ENCODE peak calls at places on chromosomes 16 and 17, in eight cellular contexts. P, Z, Y, C, A, F, N and L are unnamed samples.

GRCh38 chr17:17840751-17841591 is 4.2 kb upstream of the SREBF1 start:
- DNase-seq in A (peak), C (no peak), N (peak), P (no peak), Y (no peak), Z (no peak), F (no peak), L (no peak)

GRCh38 chr17:37392024-37392590 is 14.5 kb downstream of the ACACA start:
- DNase-seq in C (no peak), F (no peak), A (peak), N (no peak), Y (no peak), P (no peak), Z (no peak), L (no peak)

GRCh38 chr16:72247821-72248253 is 75.9 kb upstream of the PMFBP1 start:
- DNase-seq in Z (no peak), P (no peak), F (no peak), Y (no peak), A (no peak), C (no peak), N (no peak), L (no peak)

GRCh38 chr16:75251280-75252048 is at the start of gene BCAR1:
- DNase-seq in A (peak), Y (peak), C (peak), F (no peak), Z (no peak), N (peak), P (peak), L (peak)

GRCh38 chr16:66030036-66030435 is 336.5 kb upstream of the CDH5 start:
- DNase-seq in P (no peak), Z (no peak), Y (peak), F (no peak), N (no peak), A (no peak), C (no peak), L (no peak)

GRCh38 chr16:2798723-2799204 is 494 bp downstream of the PRSS41 start:
- DNase-seq in A (no peak), Z (no peak), N (no peak), F (no peak), P (no peak), C (no peak), Y (no peak), L (no peak)

GRCh38 chr17:81558941-81559806 is 7.0 kb upstream of the FAAP100 start:
- DNase-seq in A (peak), N (no peak), C (no peak), Y (no peak), Z (no peak), P (no peak), F (no peak), L (peak)

GRCh38 chr17:8255499-8255898 is 6.4 kb downstream of the PFAS start:
- DNase-seq in N (no peak), Y (no peak), P (no peak), A (no peak), F (no peak), Z (no peak), C (no peak), L (no peak)

GRCh38 chr17:63675607-63676539 is 24.1 kb downstream of the LIMD2 start:
- DNase-seq in Y (peak), Z (no peak), P (no peak), A (no peak), N (peak), F (no peak), C (no peak), L (peak)

GRCh38 chr16:84599528-84600202 is 18.2 kb downstream of the COTL1 start:
- DNase-seq in Y (peak), C (no peak), A (peak), N (peak), P (peak), F (peak), Z (peak), L (peak)

GRCh38 chr17:61453563-61453962 is 1.3 kb downstream of the TBX4 start:
- DNase-seq in Z (no peak), P (no peak), F (no peak), N (no peak), C (no peak), A (no peak), Y (no peak), L (no peak)

GRCh38 chr17:65022137-65022536 is 34.4 kb downstream of the GNA13 start:
- DNase-seq in C (no peak), F (no peak), A (no peak), Z (no peak), N (no peak), Y (no peak), P (no peak), L (no peak)

GRCh38 chr16:19382084-19382801 is 35.4 kb upstream of the TMC5 start:
- DNase-seq in N (no peak), P (peak), C (peak), A (no peak), F (no peak), Z (no peak), Y (no peak), L (no peak)

GRCh38 chr16:58022601-58023371 is 2.8 kb upstream of the MMP15 start:
- DNase-seq in Y (peak), P (peak), F (no peak), A (no peak), Z (no peak), C (no peak), N (peak), L (peak)

GRCh38 chr17:49783051-49783715 is 5.3 kb upstream of the KAT7 start:
- DNase-seq in Z (no peak), N (no peak), F (no peak), A (no peak), C (no peak), P (no peak), Y (no peak), L (peak)

GRCh38 chr16:85652431-85653221 is 36.1 kb downstream of the GINS2 start:
- DNase-seq in N (peak), F (no peak), A (peak), P (no peak), Y (peak), C (peak), Z (no peak), L (peak)

GRCh38 chr17:76548378-76549214 is 8.8 kb downstream of the PRCD start:
- DNase-seq in P (no peak), Z (no peak), C (no peak), A (no peak), Y (no peak), N (no peak), F (no peak), L (no peak)

GRCh38 chr17:52681486-52681885 is 523.0 kb upstream of the CA10 start:
- DNase-seq in Z (no peak), P (peak), N (no peak), A (no peak), F (no peak), C (no peak), Y (no peak), L (no peak)

GRCh38 chr17:71900830-71901229 is 220.0 kb upstream of the SOX9 start:
- DNase-seq in Z (no peak), A (no peak), F (no peak), N (no peak), C (no peak), P (no peak), Y (no peak), L (no peak)

GRCh38 chr17:31392002-31392855 is 754 bp downstream of the RAB11FIP4 start:
- DNase-seq in A (peak), P (no peak), C (no peak), N (peak), Z (no peak), F (no peak), Y (no peak), L (no peak)

GRCh38 chr16:35201151-35201550 is 1741.7 kb downstream of the TP53TG3F start:
- DNase-seq in P (no peak), F (no peak), A (no peak), Y (no peak), Z (no peak), C (no peak), N (no peak), L (no peak)

GRCh38 chr17:81309140-81309858 is 14.2 kb upstream of the SLC38A10 start:
- DNase-seq in F (no peak), Z (peak), N (peak), P (no peak), A (peak), Y (no peak), C (peak), L (peak)

GRCh38 chr17:1043601-1044251 is 46.8 kb downstream of the TIMM22 start:
- DNase-seq in Z (no peak), F (no peak), C (no peak), A (peak), N (peak), P (no peak), Y (peak), L (peak)

GRCh38 chr16:76668207-76668725 is 391.1 kb downstream of the CNTNAP4 start:
- DNase-seq in Z (no peak), P (no peak), C (peak), N (no peak), Y (no peak), A (peak), F (no peak), L (no peak)

GRCh38 chr16:55496509-55497145 is 12.2 kb upstream of the LPCAT2 start:
- DNase-seq in C (no peak), F (no peak), N (no peak), A (no peak), P (no peak), Y (no peak), Z (no peak), L (no peak)

GRCh38 chr17:34634551-34635160 is 55.3 kb downstream of the TMEM132E start:
- DNase-seq in Y (no peak), P (no peak), F (no peak), N (no peak), Z (no peak), C (no peak), A (no peak), L (no peak)

GRCh38 chr17:13337864-13338371 is 263.8 kb downstream of the HS3ST3A1 start:
- DNase-seq in C (peak), P (peak), F (no peak), N (peak), Z (no peak), A (peak), Y (no peak), L (no peak)

GRCh38 chr16:51164574-51164973 is 13.5 kb upstream of the SALL1 start:
- DNase-seq in Y (no peak), F (no peak), N (no peak), A (no peak), Z (no peak), C (no peak), P (no peak), L (no peak)

GRCh38 chr17:77042688-77043330 is 98.0 kb upstream of the SEC14L1 start:
- DNase-seq in Z (no peak), F (no peak), C (no peak), A (no peak), N (no peak), Y (no peak), P (peak), L (no peak)

GRCh38 chr16:51767564-51767963 is 616.5 kb upstream of the SALL1 start:
- DNase-seq in A (no peak), N (no peak), Z (no peak), Y (no peak), C (no peak), F (no peak), P (no peak), L (no peak)

GRCh38 chr16:54175552-54176375 is 110.8 kb downstream of the IRX3 start:
- DNase-seq in Y (no peak), F (no peak), N (no peak), C (no peak), A (no peak), P (peak), Z (no peak), L (no peak)

GRCh38 chr17:14755002-14755401 is 454.1 kb downstream of the HS3ST3B1 start:
- DNase-seq in C (no peak), N (no peak), P (no peak), F (no peak), Y (no peak), A (no peak), Z (no peak), L (no peak)

GRCh38 chr16:53282975-53283946 is 151.0 kb upstream of the RBL2 start:
- DNase-seq in Z (no peak), F (no peak), Y (no peak), P (peak), N (peak), C (peak), A (peak), L (no peak)

GRCh38 chr16:63883091-63883490 is 1238.8 kb downstream of the CDH11 start:
- DNase-seq in A (no peak), N (no peak), Z (no peak), P (no peak), Y (no peak), C (no peak), F (no peak), L (no peak)

GRCh38 chr17:80441133-80441578 is 26.2 kb downstream of the ENDOV start:
- DNase-seq in F (peak), C (peak), Y (peak), Z (no peak), P (no peak), N (no peak), A (peak), L (peak)